ENCODE peak calls at places on chromosomes 16 and 17, in four cellular contexts. Y is lower leg skin, E is RWPE1, Q is Peyer's patch. R is an unnamed sample.

GRCh38 chr17:28405632-28406477 is at the start of gene SLC46A1:
- DNase-seq in Y (peak; percentile 88), E (peak; percentile 39), Q (peak; percentile 62), R (peak; percentile 49)

GRCh38 chr17:34823023-34823422 is 138.2 kb downstream of the CCT6B start:
- DNase-seq in Y (no peak), E (no peak), Q (no peak), R (no peak)

GRCh38 chr17:12940699-12941098 is 77.1 kb downstream of the ELAC2 start:
- DNase-seq in Y (no peak), E (no peak), Q (no peak), R (no peak)

GRCh38 chr16:84925092-84925772 is 86.1 kb downstream of the ZDHHC7 start:
- DNase-seq in Y (no peak), E (peak; percentile 58), Q (peak; percentile 76), R (peak; percentile 72)

GRCh38 chr17:79979201-79979840 is 56.4 kb downstream of the TBC1D16 start:
- DNase-seq in Y (peak; percentile 79), E (no peak), Q (no peak), R (no peak)

GRCh38 chr17:37506678-37507077 is 17.0 kb downstream of the DUSP14 start:
- DNase-seq in Y (no peak), E (peak; percentile 29), Q (no peak), R (peak; percentile 57)

GRCh38 chr16:78092755-78093154 is 6.7 kb upstream of the WWOX start:
- DNase-seq in Y (no peak), E (no peak), Q (no peak), R (no peak)

GRCh38 chr17:9958586-9959281 is 53.7 kb upstream of the RCVRN start:
- DNase-seq in Y (no peak), E (no peak), Q (peak; percentile 15), R (no peak)

GRCh38 chr16:50467943-50468748 is 80.0 kb upstream of the NKD1 start:
- DNase-seq in Y (peak; percentile 81), E (no peak), Q (no peak), R (peak; percentile 23)

GRCh38 chr16:89187337-89188063 is 12.8 kb downstream of the SLC22A31 start:
- DNase-seq in Y (no peak), E (no peak), Q (no peak), R (no peak)

GRCh38 chr17:67004191-67004590 is 39.7 kb downstream of the CACNG4 start:
- DNase-seq in Y (no peak), E (no peak), Q (no peak), R (no peak)

GRCh38 chr17:20083460-20083859 is 74.3 kb downstream of the SPECC1 start:
- DNase-seq in Y (no peak), E (no peak), Q (no peak), R (no peak)

GRCh38 chr17:79827179-79827578 is 12.1 kb downstream of the CBX4 start:
- DNase-seq in Y (no peak), E (no peak), Q (no peak), R (no peak)

GRCh38 chr17:61309362-61309761 is 90.3 kb upstream of the TBX2 start:
- DNase-seq in Y (no peak), E (no peak), Q (no peak), R (no peak)

GRCh38 chr17:56679148-56679766 is 85.8 kb downstream of the NOG start:
- DNase-seq in Y (no peak), E (peak; percentile 49), Q (no peak), R (peak; percentile 16)

GRCh38 chr16:68190745-68191510 is 45.0 kb downstream of the ESRP2 start:
- DNase-seq in Y (no peak), E (no peak), Q (no peak), R (no peak)

GRCh38 chr17:56292628-56293027 is 139.4 kb downstream of the ANKFN1 start:
- DNase-seq in Y (no peak), E (peak; percentile 6), Q (no peak), R (no peak)

GRCh38 chr17:75778861-75779249 is 5.8 kb upstream of the UNK start:
- DNase-seq in Y (no peak), E (no peak), Q (no peak), R (peak; percentile 65)

GRCh38 chr17:2414665-2415064 is 13.8 kb upstream of the MNT start:
- DNase-seq in Y (no peak), E (no peak), Q (no peak), R (no peak)

GRCh38 chr17:1783834-1784611 is 22.2 kb downstream of the SERPINF1 start:
- DNase-seq in Y (peak; percentile 97), E (peak; percentile 61), Q (no peak), R (no peak)

GRCh38 chr17:66633322-66633965 is 201.5 kb upstream of the CACNG5 start:
- DNase-seq in Y (peak; percentile 0), E (no peak), Q (no peak), R (no peak)

GRCh38 chr17:207775-208174 is 26.3 kb upstream of the DOC2B start:
- DNase-seq in Y (no peak), E (no peak), Q (no peak), R (no peak)

GRCh38 chr17:14228903-14229302 is 7.8 kb downstream of the CDRT15 start:
- DNase-seq in Y (no peak), E (no peak), Q (no peak), R (no peak)

GRCh38 chr16:15484662-15485061 is 50.3 kb downstream of the BMERB1 start:
- DNase-seq in Y (peak; percentile 2), E (no peak), Q (no peak), R (no peak)

GRCh38 chr17:8153957-8154607 is 1.9 kb upstream of the PER1 start:
- DNase-seq in Y (peak; percentile 100), E (peak; percentile 92), Q (peak; percentile 100), R (peak; percentile 95)

GRCh38 chr16:65468121-65468520 is 346.3 kb upstream of the CDH11 start:
- DNase-seq in Y (no peak), E (no peak), Q (no peak), R (no peak)

GRCh38 chr16:56289862-56290261 is 98.6 kb downstream of the GNAO1 start:
- DNase-seq in Y (no peak), E (no peak), Q (peak; percentile 14), R (no peak)

GRCh38 chr17:35368086-35368824 is 5.2 kb downstream of the SLFN11 start:
- DNase-seq in Y (no peak), E (no peak), Q (no peak), R (no peak)

GRCh38 chr16:49744244-49744976 is 111.5 kb downstream of the ZNF423 start:
- DNase-seq in Y (no peak), E (no peak), Q (no peak), R (no peak)

GRCh38 chr17:47862621-47863440 is 11.9 kb upstream of the SP6 start:
- DNase-seq in Y (no peak), E (peak; percentile 80), Q (no peak), R (no peak)

GRCh38 chr16:10525214-10525825 is 55.1 kb downstream of the EMP2 start:
- DNase-seq in Y (no peak), E (no peak), Q (no peak), R (no peak)

GRCh38 chr17:79137791-79138190 is 63.2 kb downstream of the ENGASE start:
- DNase-seq in Y (no peak), E (no peak), Q (no peak), R (no peak)

GRCh38 chr17:30323262-30323894 is 10.5 kb downstream of the TMIGD1 start:
- DNase-seq in Y (no peak), E (no peak), Q (no peak), R (no peak)

GRCh38 chr16:88772871-88773811 is 11.9 kb downstream of the PIEZO1 start:
- DNase-seq in Y (no peak), E (no peak), Q (no peak), R (no peak)

GRCh38 chr16:24826817-24827566 is 18.8 kb upstream of the SLC5A11 start:
- DNase-seq in Y (peak; percentile 36), E (no peak), Q (no peak), R (no peak)

GRCh38 chr17:81917565-81918332 is at the start of gene SIRT7:
- DNase-seq in Y (peak; percentile 92), E (peak; percentile 87), Q (peak; percentile 94), R (peak; percentile 68)
- TF ChIP-seq CTCF in Y (no peak), E (no peak), Q (no peak), R (no peak)

GRCh38 chr17:58156839-58157803 is 8.9 kb downstream of the OR4D1 start:
- DNase-seq in Y (no peak), E (no peak), Q (no peak), R (peak; percentile 43)
- TF ChIP-seq CTCF in Y (no peak), E (no peak), Q (no peak), R (no peak)

GRCh38 chr17:3534881-3535252 is 22.7 kb downstream of the TRPV3 start:
- DNase-seq in Y (no peak), E (no peak), Q (no peak), R (no peak)

GRCh38 chr17:3536736-3537135 is 20.9 kb downstream of the TRPV3 start:
- DNase-seq in Y (no peak), E (no peak), Q (no peak), R (no peak)

GRCh38 chr17:3533752-3534151 is 23.9 kb downstream of the TRPV3 start:
- DNase-seq in Y (no peak), E (no peak), Q (no peak), R (no peak)

GRCh38 chr17:3532859-3533142 is 24.8 kb downstream of the TRPV3 start:
- DNase-seq in Y (no peak), E (no peak), Q (no peak), R (no peak)

DNA sequence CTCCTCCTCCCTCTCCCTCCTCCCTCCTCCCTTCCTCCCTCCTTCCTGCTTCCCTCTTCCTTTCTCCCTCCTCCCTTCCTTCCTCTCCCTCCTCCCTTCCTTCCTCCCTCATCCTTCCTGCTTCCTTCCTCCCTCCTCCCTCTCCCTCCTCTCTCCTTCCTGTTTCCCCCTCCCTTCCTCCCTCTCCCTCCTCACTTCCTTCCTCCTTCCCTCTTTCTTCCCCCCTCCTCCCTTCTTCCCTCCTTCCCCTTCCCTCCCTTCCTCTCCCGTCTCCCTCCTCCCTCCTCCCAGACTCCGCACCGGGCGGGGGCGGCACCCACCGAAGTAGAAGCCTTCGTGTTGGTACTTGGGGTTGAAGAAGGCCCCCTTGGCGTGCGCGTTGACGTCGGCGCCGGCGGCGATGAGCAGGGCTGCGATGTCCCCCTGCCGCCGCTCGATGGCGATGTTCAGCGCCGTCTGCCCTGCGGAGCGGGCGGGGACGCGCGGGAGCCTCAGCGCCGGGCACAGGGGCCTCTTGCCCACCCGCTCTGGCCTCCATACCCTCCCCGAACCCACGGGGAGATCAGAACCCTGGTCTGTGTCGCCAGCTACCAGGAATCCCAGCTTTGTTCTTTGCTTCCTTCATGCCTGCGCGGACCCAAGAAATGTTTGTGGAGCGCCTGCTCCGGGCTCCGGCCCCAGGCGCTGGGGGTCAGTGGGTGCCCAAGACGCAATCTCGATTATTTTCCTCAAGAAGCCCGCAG is 22.2 kb downstream of the TRPV3 start:
- DNase-seq in Y (peak; percentile 90), E (no peak), Q (peak; percentile 69), R (peak; percentile 69)
- TF ChIP-seq CTCF in Y (no peak), E (peak; percentile 53), Q (no peak), R (peak; percentile 38)

DNA sequence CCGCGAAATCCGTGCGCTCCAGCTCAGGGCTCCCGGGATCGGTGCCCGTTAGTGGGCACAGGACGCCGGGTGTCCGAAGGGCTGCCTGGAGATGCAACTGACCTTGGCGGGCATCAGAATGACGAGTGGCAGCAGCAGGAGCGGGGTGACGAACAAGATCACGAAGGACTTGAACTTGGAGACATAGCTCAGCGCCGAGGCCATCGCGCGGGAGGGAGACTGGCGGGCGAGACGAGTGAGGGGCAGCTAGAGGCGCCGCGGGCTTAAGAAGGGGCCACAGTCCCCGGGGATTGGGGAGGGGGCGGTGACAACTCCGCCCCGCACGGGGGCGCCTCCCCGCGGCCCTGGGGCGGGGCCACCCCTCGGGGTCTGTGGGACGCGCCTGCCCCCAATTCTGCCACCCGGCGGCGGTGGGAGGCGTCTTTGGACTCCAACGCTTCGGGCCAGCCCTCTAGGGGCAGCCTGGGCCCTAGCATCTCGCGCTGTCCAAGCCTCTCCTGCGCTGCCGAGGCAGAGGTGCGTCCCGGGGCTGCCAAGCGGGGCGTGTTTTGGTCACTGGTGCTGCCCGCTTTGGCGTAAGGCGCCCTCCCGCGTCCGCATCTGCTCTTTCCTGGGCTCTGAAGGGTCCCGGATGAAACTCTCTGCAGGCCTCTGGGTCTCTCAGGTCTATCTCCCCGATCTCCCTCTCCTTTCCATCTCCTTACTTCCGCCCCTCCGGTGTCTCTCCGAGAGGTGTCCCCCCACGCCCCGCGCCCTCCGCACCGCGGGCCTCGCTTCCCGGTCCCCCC is at the start of gene SLC13A5:
- DNase-seq in Y (peak; percentile 86), E (no peak), Q (no peak), R (peak; percentile 69)
- TF ChIP-seq CTCF in Y (no peak), E (peak; percentile 19), Q (no peak), R (peak; percentile 50)